ENCODE peak calls at places on chromosomes 3 and 15, in nine cellular contexts. M, Y, C, E, J, X, H, U and O are unnamed samples.
A peak's percentile ranks its signal among the peaks of the same experiment; 100 is the strongest.

GRCh38 chr3:17742837-17743659 is 617 bp upstream of the TBC1D5 start:
- DNase-seq in E (no peak), H (no peak), J (peak; percentile 94), Y (peak; percentile 96), U (no peak), M (no peak), X (no peak), C (no peak), O (no peak)

GRCh38 chr3:16399473-16399872 is 114.0 kb downstream of the RFTN1 start:
- DNase-seq in H (peak; percentile 57), J (peak; percentile 57), M (peak; percentile 8), U (peak; percentile 65), X (no peak), Y (peak; percentile 75), C (peak; percentile 81), E (peak; percentile 70), O (peak; percentile 17)

GRCh38 chr15:70051948-70052633 is 45.6 kb downstream of the TLE3 start:
- DNase-seq in H (no peak), C (no peak), M (no peak), J (no peak), X (no peak), U (no peak), Y (no peak), E (no peak), O (no peak)

GRCh38 chr15:34047893-34048775 is 9.1 kb upstream of the AVEN start:
- DNase-seq in X (no peak), Y (no peak), E (no peak), C (no peak), M (no peak), J (no peak), U (peak; percentile 28), H (no peak), O (no peak)

GRCh38 chr3:45029216-45029615 is 3.1 kb downstream of the CLEC3B start:
- DNase-seq in U (no peak), C (no peak), X (no peak), Y (no peak), M (no peak), E (no peak), J (no peak), H (no peak), O (no peak)

GRCh38 chr3:56355570-56356185 is 112.6 kb downstream of the ERC2 start:
- DNase-seq in H (no peak), C (no peak), J (no peak), U (no peak), M (no peak), Y (no peak), X (no peak), E (no peak), O (no peak)

GRCh38 chr3:126969586-126969985 is 13.3 kb upstream of the PLXNA1 start:
- DNase-seq in X (no peak), H (no peak), C (no peak), U (no peak), M (no peak), E (no peak), Y (no peak), J (no peak), O (no peak)

GRCh38 chr3:145698252-145698651 is 462.7 kb downstream of the PLOD2 start:
- DNase-seq in Y (no peak), U (no peak), C (no peak), X (no peak), M (no peak), E (peak; percentile 26), H (no peak), J (no peak), O (no peak)

GRCh38 chr3:186489507-186489906 is 54.7 kb downstream of the CRYGS start:
- DNase-seq in M (no peak), U (no peak), E (no peak), Y (no peak), C (no peak), J (no peak), H (no peak), X (no peak), O (no peak)

GRCh38 chr3:135106445-135106844 is 311.4 kb downstream of the EPHB1 start:
- DNase-seq in U (no peak), J (peak; percentile 5), H (peak; percentile 17), M (peak; percentile 54), X (no peak), E (peak; percentile 15), C (no peak), Y (no peak), O (peak; percentile 3)

GRCh38 chr3:32203854-32204253 is 34.6 kb upstream of the CMTM8 start:
- DNase-seq in J (peak; percentile 14), M (no peak), Y (no peak), E (no peak), H (no peak), U (no peak), X (no peak), C (peak; percentile 16), O (no peak)

GRCh38 chr15:64623347-64624024 is 151.9 kb downstream of the RBPMS2 start:
- DNase-seq in X (peak; percentile 44), E (peak; percentile 66), H (peak; percentile 54), M (no peak), J (no peak), U (no peak), Y (no peak), C (no peak), O (no peak)

GRCh38 chr3:173750095-173750494 is 352.6 kb downstream of the NLGN1 start:
- DNase-seq in J (no peak), C (peak; percentile 17), E (no peak), X (no peak), Y (no peak), U (no peak), M (no peak), H (no peak), O (no peak)

GRCh38 chr3:47007001-47007400 is 27.5 kb downstream of the NBEAL2 start:
- DNase-seq in Y (no peak), M (no peak), C (no peak), E (no peak), J (no peak), U (no peak), H (no peak), X (no peak), O (no peak)

GRCh38 chr3:129824926-129825541 is 68.5 kb downstream of the TMCC1 start:
- DNase-seq in H (peak; percentile 74), J (peak; percentile 22), E (peak; percentile 21), X (peak; percentile 62), C (peak; percentile 30), U (peak; percentile 40), M (peak; percentile 60), Y (peak; percentile 7), O (peak; percentile 78)

GRCh38 chr3:72379500-72380187 is 468.6 kb downstream of the SHQ1 start:
- DNase-seq in X (no peak), H (no peak), Y (no peak), M (no peak), J (no peak), U (no peak), C (no peak), E (no peak), O (no peak)

GRCh38 chr3:105747056-105747455 is 121.8 kb downstream of the CBLB start:
- DNase-seq in E (peak; percentile 27), U (no peak), C (peak; percentile 39), M (no peak), J (no peak), X (no peak), H (no peak), Y (no peak), O (no peak)

GRCh38 chr15:76991741-76992645 is 2.9 kb upstream of the PSTPIP1 start:
- DNase-seq in X (no peak), Y (no peak), M (peak; percentile 38), J (no peak), E (no peak), C (no peak), H (no peak), U (no peak), O (no peak)

GRCh38 chr3:46981932-46982471 is 2.5 kb downstream of the NBEAL2 start:
- DNase-seq in C (no peak), U (no peak), H (no peak), Y (no peak), J (no peak), E (no peak), M (no peak), X (no peak), O (no peak)

GRCh38 chr15:79682851-79683288 is 213.9 kb downstream of the MTHFS start:
- DNase-seq in X (no peak), J (no peak), H (no peak), U (no peak), C (peak; percentile 29), E (peak; percentile 17), M (no peak), Y (no peak), O (no peak)

GRCh38 chr3:63450023-63450422 is 171.9 kb downstream of the SYNPR start:
- DNase-seq in H (no peak), E (no peak), C (no peak), M (no peak), Y (no peak), U (no peak), X (no peak), J (no peak), O (no peak)

GRCh38 chr15:68183886-68184285 is 21.2 kb downstream of the CALML4 start:
- DNase-seq in E (no peak), X (no peak), C (no peak), U (no peak), J (no peak), H (no peak), M (no peak), Y (no peak), O (no peak)

GRCh38 chr3:67614195-67614594 is 40.2 kb downstream of the SUCLG2 start:
- DNase-seq in H (no peak), U (no peak), Y (no peak), X (no peak), J (no peak), E (no peak), C (no peak), M (no peak), O (no peak)

GRCh38 chr3:63351159-63352007 is 73.3 kb downstream of the SYNPR start:
- DNase-seq in C (peak; percentile 49), Y (peak; percentile 24), U (no peak), J (peak; percentile 36), E (no peak), H (peak; percentile 60), X (no peak), M (peak; percentile 51), O (peak; percentile 56)

GRCh38 chr15:96336643-96337353 is 6.3 kb downstream of the NR2F2 start:
- DNase-seq in X (no peak), H (no peak), U (no peak), J (no peak), E (no peak), Y (no peak), C (no peak), M (no peak), O (no peak)

GRCh38 chr15:77599899-77600298 is 32.8 kb downstream of the LINGO1 start:
- DNase-seq in X (no peak), Y (no peak), H (peak; percentile 58), J (peak; percentile 59), U (peak; percentile 56), C (no peak), E (no peak), M (peak; percentile 45), O (peak; percentile 63)

GRCh38 chr3:140470962-140471361 is 206.9 kb upstream of the TRIM42 start:
- DNase-seq in Y (no peak), E (no peak), M (no peak), X (no peak), H (no peak), C (no peak), J (no peak), U (peak; percentile 31), O (no peak)

GRCh38 chr3:16311960-16312451 is 47.0 kb downstream of the OXNAD1 start:
- DNase-seq in M (no peak), X (peak; percentile 37), U (no peak), J (no peak), Y (no peak), C (no peak), H (peak; percentile 55), E (no peak), O (peak; percentile 28)

GRCh38 chr3:154132777-154133375 is 11.7 kb downstream of the ARHGEF26 start:
- DNase-seq in C (no peak), U (no peak), J (no peak), Y (no peak), H (no peak), M (no peak), E (no peak), X (no peak), O (no peak)

GRCh38 chr3:13584901-13585300 is 36.0 kb downstream of the FBLN2 start:
- DNase-seq in Y (no peak), J (no peak), C (no peak), X (no peak), M (no peak), U (no peak), H (no peak), E (no peak), O (no peak)

GRCh38 chr15:24772709-24773373 is 97.3 kb downstream of the NPAP1 start:
- DNase-seq in M (no peak), H (no peak), C (peak; percentile 45), E (peak; percentile 7), U (peak; percentile 86), J (no peak), Y (peak; percentile 52), X (peak; percentile 57), O (no peak)